ENCODE peak calls at places on chromosomes 16 and 17, in five cellular contexts. One of them, this sample, is unnamed.

GRCh38 chr17:75995385-75995925 is 5.2 kb upstream of the CDK3 start:
- DNase-seq in fibroblast of lung: no peak
- DNase-seq in tibial artery: no peak
- DNase-seq in left ventricle myocardium inferior: no peak
- DNase-seq in pancreas: no peak
- DNase-seq in this sample: peak

GRCh38 chr16:27511657-27512056 is 38.1 kb downstream of the GTF3C1 start:
- DNase-seq in fibroblast of lung: no peak
- DNase-seq in tibial artery: no peak
- DNase-seq in left ventricle myocardium inferior: peak
- DNase-seq in pancreas: no peak
- DNase-seq in this sample: no peak

GRCh38 chr16:50538411-50539052 is 9.7 kb upstream of the NKD1 start:
- DNase-seq in fibroblast of lung: no peak
- DNase-seq in tibial artery: no peak
- DNase-seq in left ventricle myocardium inferior: no peak
- DNase-seq in pancreas: no peak
- DNase-seq in this sample: no peak

GRCh38 chr17:15886221-15886620 is 58.7 kb upstream of the ADORA2B start:
- DNase-seq in fibroblast of lung: no peak
- DNase-seq in tibial artery: no peak
- DNase-seq in left ventricle myocardium inferior: no peak
- DNase-seq in pancreas: no peak
- DNase-seq in this sample: no peak

GRCh38 chr16:49757744-49758069 is 98.2 kb downstream of the ZNF423 start:
- DNase-seq in fibroblast of lung: no peak
- DNase-seq in tibial artery: no peak
- DNase-seq in left ventricle myocardium inferior: no peak
- DNase-seq in pancreas: no peak
- DNase-seq in this sample: no peak

GRCh38 chr16:31880322-31880979 is 6.8 kb downstream of the ZNF267 start:
- DNase-seq in fibroblast of lung: peak
- DNase-seq in tibial artery: no peak
- DNase-seq in left ventricle myocardium inferior: no peak
- DNase-seq in pancreas: no peak
- DNase-seq in this sample: no peak

GRCh38 chr17:32610027-32610650 is 123.3 kb downstream of the CDK5R1 start:
- DNase-seq in fibroblast of lung: no peak
- DNase-seq in tibial artery: no peak
- DNase-seq in left ventricle myocardium inferior: no peak
- DNase-seq in pancreas: no peak
- DNase-seq in this sample: no peak

GRCh38 chr17:28379814-28380571 is 8.5 kb downstream of the SARM1 start:
- DNase-seq in fibroblast of lung: peak
- DNase-seq in tibial artery: no peak
- DNase-seq in left ventricle myocardium inferior: no peak
- DNase-seq in pancreas: no peak
- DNase-seq in this sample: no peak

GRCh38 chr17:8141741-8142140 is 10.5 kb downstream of the PER1 start:
- DNase-seq in fibroblast of lung: no peak
- DNase-seq in tibial artery: no peak
- DNase-seq in left ventricle myocardium inferior: no peak
- DNase-seq in pancreas: peak
- DNase-seq in this sample: no peak

GRCh38 chr17:44389723-44390202 is 314 bp upstream of the ITGA2B start:
- DNase-seq in fibroblast of lung: no peak
- DNase-seq in tibial artery: no peak
- DNase-seq in left ventricle myocardium inferior: no peak
- DNase-seq in pancreas: no peak
- DNase-seq in this sample: peak

GRCh38 chr16:11994187-11995119 is 17.9 kb downstream of the SNX29 start:
- DNase-seq in fibroblast of lung: no peak
- DNase-seq in tibial artery: peak
- DNase-seq in left ventricle myocardium inferior: no peak
- DNase-seq in pancreas: no peak
- DNase-seq in this sample: no peak

GRCh38 chr17:4658478-4659305 is 17.2 kb upstream of the ALOX15 start:
- DNase-seq in fibroblast of lung: peak
- DNase-seq in tibial artery: no peak
- DNase-seq in left ventricle myocardium inferior: no peak
- DNase-seq in pancreas: no peak
- DNase-seq in this sample: no peak

GRCh38 chr16:82049484-82049883 is 14.4 kb downstream of the HSD17B2 start:
- DNase-seq in fibroblast of lung: no peak
- DNase-seq in tibial artery: no peak
- DNase-seq in left ventricle myocardium inferior: no peak
- DNase-seq in pancreas: no peak
- DNase-seq in this sample: no peak

GRCh38 chr17:68674271-68674925 is 73.2 kb upstream of the FAM20A start:
- DNase-seq in fibroblast of lung: no peak
- DNase-seq in tibial artery: no peak
- DNase-seq in left ventricle myocardium inferior: no peak
- DNase-seq in pancreas: no peak
- DNase-seq in this sample: no peak

GRCh38 chr17:78347453-78347852 is 12.4 kb downstream of the SOCS3 start:
- DNase-seq in fibroblast of lung: no peak
- DNase-seq in tibial artery: no peak
- DNase-seq in left ventricle myocardium inferior: no peak
- DNase-seq in pancreas: peak
- DNase-seq in this sample: no peak

GRCh38 chr17:78348055-78348745 is 11.7 kb downstream of the SOCS3 start:
- DNase-seq in fibroblast of lung: no peak
- DNase-seq in tibial artery: no peak
- DNase-seq in left ventricle myocardium inferior: no peak
- DNase-seq in pancreas: no peak
- DNase-seq in this sample: no peak

GRCh38 chr17:78346605-78347250 is 13.1 kb downstream of the SOCS3 start:
- DNase-seq in fibroblast of lung: no peak
- DNase-seq in tibial artery: no peak
- DNase-seq in left ventricle myocardium inferior: no peak
- DNase-seq in pancreas: no peak
- DNase-seq in this sample: no peak

GRCh38 chr17:78351449-78352006 is 8.3 kb downstream of the SOCS3 start:
- DNase-seq in fibroblast of lung: peak
- DNase-seq in tibial artery: peak
- DNase-seq in left ventricle myocardium inferior: peak
- DNase-seq in pancreas: peak
- DNase-seq in this sample: no peak

GRCh38 chr17:78349831-78350631 is 9.8 kb downstream of the SOCS3 start:
- DNase-seq in fibroblast of lung: no peak
- DNase-seq in tibial artery: no peak
- DNase-seq in left ventricle myocardium inferior: no peak
- DNase-seq in pancreas: no peak
- DNase-seq in this sample: no peak
- TF ChIP-seq CTCF in fibroblast of lung: peak
- TF ChIP-seq CTCF in tibial artery: no peak
- TF ChIP-seq CTCF in left ventricle myocardium inferior: no peak
- TF ChIP-seq CTCF in pancreas: no peak
- TF ChIP-seq CTCF in this sample: peak

DNA sequence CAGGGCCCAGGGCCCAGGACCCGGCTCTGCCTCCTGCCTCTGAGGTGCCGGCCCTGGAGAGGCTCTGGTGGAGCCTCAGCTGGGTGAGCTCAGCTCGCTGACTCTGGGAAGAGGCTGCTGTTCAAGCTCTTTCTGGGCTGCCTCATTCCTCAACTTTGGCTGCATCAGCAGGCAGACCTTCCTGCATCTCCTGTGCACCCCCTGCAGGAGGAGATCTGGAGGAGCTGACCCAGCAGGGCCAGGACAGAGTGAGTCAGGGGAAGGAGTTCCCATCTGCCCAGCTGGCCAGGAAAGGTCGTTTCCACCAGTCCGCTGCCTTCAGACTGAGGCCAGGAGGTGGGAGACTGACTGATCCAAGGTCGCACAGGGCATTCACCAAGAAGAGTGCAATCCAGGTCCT is 10.7 kb downstream of the CRHR1 start:
- DNase-seq in fibroblast of lung: no peak
- DNase-seq in tibial artery: no peak
- DNase-seq in left ventricle myocardium inferior: no peak
- DNase-seq in pancreas: no peak
- DNase-seq in this sample: no peak
- TF ChIP-seq CTCF in fibroblast of lung: peak
- TF ChIP-seq CTCF in tibial artery: no peak
- TF ChIP-seq CTCF in left ventricle myocardium inferior: no peak
- TF ChIP-seq CTCF in pancreas: no peak
- TF ChIP-seq CTCF in this sample: peak

GRCh38 chr16:1822801-1823200 is 3.8 kb downstream of the HAGH start:
- DNase-seq in fibroblast of lung: no peak
- DNase-seq in tibial artery: no peak
- DNase-seq in left ventricle myocardium inferior: no peak
- DNase-seq in pancreas: no peak
- DNase-seq in this sample: peak

GRCh38 chr16:1821861-1822611 is 4.6 kb downstream of the HAGH start:
- DNase-seq in fibroblast of lung: no peak
- DNase-seq in tibial artery: no peak
- DNase-seq in left ventricle myocardium inferior: no peak
- DNase-seq in pancreas: no peak
- DNase-seq in this sample: peak

GRCh38 chr16:1825864-1826690 is 548 bp downstream of the HAGH start:
- DNase-seq in fibroblast of lung: peak
- DNase-seq in tibial artery: peak
- DNase-seq in left ventricle myocardium inferior: peak
- DNase-seq in pancreas: peak
- DNase-seq in this sample: peak

GRCh38 chr16:1825381-1825863 is 1.2 kb downstream of the HAGH start:
- DNase-seq in fibroblast of lung: no peak
- DNase-seq in tibial artery: no peak
- DNase-seq in left ventricle myocardium inferior: no peak
- DNase-seq in pancreas: peak
- DNase-seq in this sample: peak

DNA sequence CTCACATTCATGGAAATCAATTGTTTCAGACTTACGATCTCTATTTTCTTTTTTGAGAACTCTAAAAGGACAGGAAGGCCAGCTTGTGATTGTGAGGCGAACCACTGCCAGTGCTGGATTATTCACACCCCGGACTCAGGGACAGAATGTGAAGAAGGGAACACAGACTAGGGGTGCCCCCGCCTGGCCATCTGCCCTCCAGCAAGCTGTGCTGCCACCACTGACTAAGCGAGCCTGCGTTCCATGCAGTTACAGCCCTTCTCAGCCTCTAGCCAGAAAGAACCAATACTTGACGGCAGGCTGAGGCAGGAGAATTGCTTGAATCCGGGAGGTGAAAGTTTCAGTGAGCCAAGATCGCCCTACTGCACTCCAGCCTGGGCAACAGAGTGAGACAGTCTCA is 2.8 kb downstream of the HAGH start:
- DNase-seq in fibroblast of lung: peak
- DNase-seq in tibial artery: no peak
- DNase-seq in left ventricle myocardium inferior: peak
- DNase-seq in pancreas: no peak
- DNase-seq in this sample: peak
- TF ChIP-seq CTCF in fibroblast of lung: peak
- TF ChIP-seq CTCF in tibial artery: no peak
- TF ChIP-seq CTCF in left ventricle myocardium inferior: no peak
- TF ChIP-seq CTCF in pancreas: no peak
- TF ChIP-seq CTCF in this sample: peak

DNA sequence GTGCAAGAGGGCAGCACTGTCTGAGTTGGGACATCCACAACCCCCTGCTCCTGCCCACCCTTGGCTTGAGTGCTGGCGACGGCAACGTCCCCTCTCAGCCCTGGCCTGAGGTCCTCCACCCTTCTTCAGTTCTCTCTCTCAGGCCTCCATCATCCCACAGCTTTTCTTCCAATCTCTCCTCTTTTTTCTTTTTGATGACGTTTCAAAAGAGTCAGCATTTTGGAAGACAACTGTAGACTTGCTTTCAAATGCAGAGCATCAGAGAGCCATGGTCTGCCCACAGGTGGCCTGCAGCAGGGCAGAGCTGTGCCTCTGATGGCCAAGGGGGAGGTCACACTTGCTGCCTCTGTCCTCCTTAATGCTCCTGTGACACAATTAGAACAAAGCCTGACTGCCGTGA is 775.4 kb downstream of the KCNJ18 start:
- DNase-seq in fibroblast of lung: no peak
- DNase-seq in tibial artery: no peak
- DNase-seq in left ventricle myocardium inferior: no peak
- DNase-seq in pancreas: no peak
- DNase-seq in this sample: no peak
- TF ChIP-seq CTCF in fibroblast of lung: no peak
- TF ChIP-seq CTCF in tibial artery: no peak
- TF ChIP-seq CTCF in left ventricle myocardium inferior: no peak
- TF ChIP-seq CTCF in pancreas: no peak
- TF ChIP-seq CTCF in this sample: no peak

This sample was measured in chondrocyte.